ENCODE peak calls at places on chromosome 18, in seven cellular contexts. One of them, this sample, is unnamed.

GRCh38 chr18:23970161-23971153 is 44.1 kb upstream of the TTC39C start:
- DNase-seq in K562: no peak
- DNase-seq in HCT116: no peak
- DNase-seq in IMR-90: no peak
- DNase-seq in mesenchymal stem cell: no peak
- DNase-seq in endothelial cell of umbilical vein: no peak
- DNase-seq in endodermal cell: no peak
- DNase-seq in this sample: no peak

GRCh38 chr18:60117321-60117720 is 217.5 kb downstream of the PMAIP1 start:
- DNase-seq in endodermal cell: peak
- DNase-seq in mesenchymal stem cell: no peak
- DNase-seq in K562: no peak
- DNase-seq in HCT116: no peak
- DNase-seq in endothelial cell of umbilical vein: no peak
- DNase-seq in IMR-90: no peak
- DNase-seq in this sample: no peak

GRCh38 chr18:6629635-6630140 is 99.8 kb upstream of the ARHGAP28 start:
- DNase-seq in IMR-90: peak
- DNase-seq in mesenchymal stem cell: no peak
- DNase-seq in endodermal cell: no peak
- DNase-seq in endothelial cell of umbilical vein: no peak
- DNase-seq in HCT116: no peak
- DNase-seq in K562: no peak
- DNase-seq in this sample: no peak

GRCh38 chr18:11246466-11246865 is 97.1 kb upstream of the PIEZO2 start:
- DNase-seq in endothelial cell of umbilical vein: no peak
- DNase-seq in endodermal cell: no peak
- DNase-seq in IMR-90: peak
- DNase-seq in mesenchymal stem cell: peak
- DNase-seq in HCT116: no peak
- DNase-seq in K562: no peak
- DNase-seq in this sample: no peak

GRCh38 chr18:6777509-6777908 is 48.0 kb downstream of the ARHGAP28 start:
- DNase-seq in K562: no peak
- DNase-seq in HCT116: no peak
- DNase-seq in mesenchymal stem cell: no peak
- DNase-seq in IMR-90: no peak
- DNase-seq in endodermal cell: no peak
- DNase-seq in endothelial cell of umbilical vein: no peak
- DNase-seq in this sample: no peak

GRCh38 chr18:78010363-78010762 is 760.7 kb downstream of the GALR1 start:
- DNase-seq in endothelial cell of umbilical vein: no peak
- DNase-seq in mesenchymal stem cell: no peak
- DNase-seq in endodermal cell: no peak
- DNase-seq in K562: no peak
- DNase-seq in IMR-90: no peak
- DNase-seq in HCT116: no peak
- DNase-seq in this sample: no peak

GRCh38 chr18:56380682-56381081 is 257.7 kb downstream of the TXNL1 start:
- DNase-seq in mesenchymal stem cell: no peak
- DNase-seq in endodermal cell: no peak
- DNase-seq in HCT116: no peak
- DNase-seq in IMR-90: no peak
- DNase-seq in endothelial cell of umbilical vein: no peak
- DNase-seq in K562: no peak
- DNase-seq in this sample: no peak

GRCh38 chr18:58316943-58317342 is 272.9 kb downstream of the NEDD4L start:
- DNase-seq in HCT116: no peak
- DNase-seq in K562: no peak
- DNase-seq in endothelial cell of umbilical vein: no peak
- DNase-seq in IMR-90: no peak
- DNase-seq in mesenchymal stem cell: peak
- DNase-seq in endodermal cell: peak
- DNase-seq in this sample: no peak

GRCh38 chr18:49814147-49814499 is 790 bp upstream of the ACAA2 start:
- DNase-seq in IMR-90: peak
- DNase-seq in mesenchymal stem cell: peak
- DNase-seq in HCT116: no peak
- DNase-seq in endothelial cell of umbilical vein: peak
- DNase-seq in K562: peak
- DNase-seq in endodermal cell: no peak
- DNase-seq in this sample: no peak

GRCh38 chr18:49490246-49490762 is 3.3 kb upstream of the C18orf32 start:
- DNase-seq in mesenchymal stem cell: peak
- DNase-seq in endodermal cell: no peak
- DNase-seq in IMR-90: no peak
- DNase-seq in endothelial cell of umbilical vein: no peak
- DNase-seq in K562: no peak
- DNase-seq in HCT116: no peak
- DNase-seq in this sample: no peak

GRCh38 chr18:9140381-9140780 is 3.8 kb downstream of the ANKRD12 start:
- DNase-seq in endodermal cell: no peak
- DNase-seq in HCT116: no peak
- DNase-seq in IMR-90: no peak
- DNase-seq in K562: no peak
- DNase-seq in endothelial cell of umbilical vein: no peak
- DNase-seq in mesenchymal stem cell: no peak
- DNase-seq in this sample: no peak
- H3K9ac ChIP-seq in endodermal cell: no peak
- H3K9ac ChIP-seq in HCT116: no peak
- H3K9ac ChIP-seq in IMR-90: no peak
- H3K9ac ChIP-seq in K562: no peak
- H3K9ac ChIP-seq in endothelial cell of umbilical vein: no peak
- H3K9ac ChIP-seq in mesenchymal stem cell: peak
- H3K9ac ChIP-seq in this sample: peak

GRCh38 chr18:2537281-2537680 is 34.0 kb downstream of the METTL4 start:
- DNase-seq in endodermal cell: no peak
- DNase-seq in mesenchymal stem cell: no peak
- DNase-seq in K562: no peak
- DNase-seq in HCT116: no peak
- DNase-seq in IMR-90: no peak
- DNase-seq in endothelial cell of umbilical vein: no peak
- DNase-seq in this sample: no peak

GRCh38 chr18:2536063-2536462 is 35.2 kb downstream of the METTL4 start:
- DNase-seq in mesenchymal stem cell: peak
- DNase-seq in IMR-90: no peak
- DNase-seq in endothelial cell of umbilical vein: no peak
- DNase-seq in endodermal cell: no peak
- DNase-seq in K562: no peak
- DNase-seq in HCT116: no peak
- DNase-seq in this sample: no peak

GRCh38 chr18:2535419-2535910 is 35.8 kb downstream of the METTL4 start:
- DNase-seq in IMR-90: no peak
- DNase-seq in mesenchymal stem cell: no peak
- DNase-seq in endothelial cell of umbilical vein: no peak
- DNase-seq in HCT116: no peak
- DNase-seq in K562: no peak
- DNase-seq in endodermal cell: no peak
- DNase-seq in this sample: no peak

GRCh38 chr18:2534906-2535305 is 36.4 kb downstream of the METTL4 start:
- DNase-seq in mesenchymal stem cell: no peak
- DNase-seq in endodermal cell: no peak
- DNase-seq in endothelial cell of umbilical vein: no peak
- DNase-seq in IMR-90: no peak
- DNase-seq in K562: no peak
- DNase-seq in HCT116: no peak
- DNase-seq in this sample: no peak

DNA sequence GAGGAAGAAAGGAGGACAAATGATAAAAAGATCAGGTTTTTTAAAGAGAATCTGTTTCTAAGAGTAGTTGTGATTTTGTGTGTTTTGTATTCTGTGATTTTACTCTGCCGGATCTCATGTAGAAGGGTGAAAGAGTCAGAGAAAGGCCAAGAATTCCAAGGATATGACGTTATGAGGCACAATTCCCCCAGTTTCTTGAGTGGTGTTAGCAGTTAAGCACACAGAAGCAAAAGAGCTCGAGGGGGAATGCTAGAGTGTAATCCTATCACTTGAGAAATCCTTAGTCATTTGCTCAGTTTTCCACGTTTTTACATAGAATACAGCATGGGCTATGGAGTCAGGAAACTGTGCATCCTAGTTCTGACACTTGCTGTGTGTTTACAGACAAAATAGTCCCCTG is 34.8 kb downstream of the METTL4 start:
- DNase-seq in endodermal cell: no peak
- DNase-seq in K562: no peak
- DNase-seq in mesenchymal stem cell: peak
- DNase-seq in IMR-90: peak
- DNase-seq in HCT116: no peak
- DNase-seq in endothelial cell of umbilical vein: no peak
- DNase-seq in this sample: no peak
- H3K9ac ChIP-seq in endodermal cell: no peak
- H3K9ac ChIP-seq in K562: no peak
- H3K9ac ChIP-seq in mesenchymal stem cell: peak
- H3K9ac ChIP-seq in IMR-90: no peak
- H3K9ac ChIP-seq in HCT116: no peak
- H3K9ac ChIP-seq in endothelial cell of umbilical vein: no peak
- H3K9ac ChIP-seq in this sample: no peak

GRCh38 chr18:63551769-63552168 is 9.6 kb downstream of the SERPINB12 start:
- DNase-seq in mesenchymal stem cell: no peak
- DNase-seq in K562: no peak
- DNase-seq in IMR-90: no peak
- DNase-seq in endothelial cell of umbilical vein: no peak
- DNase-seq in HCT116: no peak
- DNase-seq in endodermal cell: no peak
- DNase-seq in this sample: no peak

GRCh38 chr18:63550068-63550467 is 7.9 kb downstream of the SERPINB12 start:
- DNase-seq in HCT116: no peak
- DNase-seq in K562: no peak
- DNase-seq in endothelial cell of umbilical vein: no peak
- DNase-seq in endodermal cell: no peak
- DNase-seq in IMR-90: no peak
- DNase-seq in mesenchymal stem cell: no peak
- DNase-seq in this sample: no peak

GRCh38 chr18:63553117-63553516 is 10.9 kb downstream of the SERPINB12 start:
- DNase-seq in HCT116: peak
- DNase-seq in endothelial cell of umbilical vein: no peak
- DNase-seq in K562: no peak
- DNase-seq in mesenchymal stem cell: peak
- DNase-seq in endodermal cell: no peak
- DNase-seq in IMR-90: peak
- DNase-seq in this sample: no peak

DNA sequence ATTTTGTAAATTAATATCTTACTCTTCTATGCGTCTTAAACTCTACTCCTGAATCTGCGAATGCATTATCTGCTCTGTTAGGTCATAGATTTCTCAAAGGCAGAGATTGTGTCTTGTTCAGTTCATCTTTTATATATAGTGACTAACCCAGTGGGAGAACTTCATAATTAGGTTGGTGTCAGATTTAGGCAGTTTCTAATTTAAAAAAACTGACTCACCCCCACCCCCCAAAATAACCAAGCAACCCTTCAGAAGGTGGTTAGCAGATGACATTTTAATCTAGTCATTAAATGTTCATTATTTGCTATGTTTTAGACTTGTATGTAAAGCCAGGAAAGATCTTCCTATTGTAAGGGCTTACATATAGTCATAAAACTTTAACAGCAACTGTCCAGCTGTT is 10.4 kb downstream of the SERPINB12 start:
- DNase-seq in endothelial cell of umbilical vein: no peak
- DNase-seq in IMR-90: no peak
- DNase-seq in K562: no peak
- DNase-seq in endodermal cell: no peak
- DNase-seq in mesenchymal stem cell: no peak
- DNase-seq in HCT116: no peak
- DNase-seq in this sample: no peak
- H3K9ac ChIP-seq in endothelial cell of umbilical vein: no peak
- H3K9ac ChIP-seq in IMR-90: no peak
- H3K9ac ChIP-seq in K562: no peak
- H3K9ac ChIP-seq in endodermal cell: no peak
- H3K9ac ChIP-seq in mesenchymal stem cell: peak
- H3K9ac ChIP-seq in HCT116: no peak
- H3K9ac ChIP-seq in this sample: no peak

GRCh38 chr18:2979027-2979570 is 33.8 kb downstream of the LPIN2 start:
- DNase-seq in K562: no peak
- DNase-seq in HCT116: no peak
- DNase-seq in endodermal cell: no peak
- DNase-seq in mesenchymal stem cell: no peak
- DNase-seq in endothelial cell of umbilical vein: peak
- DNase-seq in IMR-90: peak
- DNase-seq in this sample: no peak
- H3K9ac ChIP-seq in K562: no peak
- H3K9ac ChIP-seq in HCT116: no peak
- H3K9ac ChIP-seq in endodermal cell: no peak
- H3K9ac ChIP-seq in mesenchymal stem cell: peak
- H3K9ac ChIP-seq in endothelial cell of umbilical vein: no peak
- H3K9ac ChIP-seq in IMR-90: no peak
- H3K9ac ChIP-seq in this sample: no peak

GRCh38 chr18:62584241-62585120 is 61.7 kb downstream of the ZCCHC2 start:
- DNase-seq in endodermal cell: peak
- DNase-seq in endothelial cell of umbilical vein: peak
- DNase-seq in HCT116: peak
- DNase-seq in IMR-90: peak
- DNase-seq in mesenchymal stem cell: peak
- DNase-seq in K562: peak
- DNase-seq in this sample: peak
- H3K9ac ChIP-seq in endodermal cell: no peak
- H3K9ac ChIP-seq in endothelial cell of umbilical vein: no peak
- H3K9ac ChIP-seq in HCT116: no peak
- H3K9ac ChIP-seq in IMR-90: no peak
- H3K9ac ChIP-seq in mesenchymal stem cell: peak
- H3K9ac ChIP-seq in K562: no peak
- H3K9ac ChIP-seq in this sample: no peak

DNA sequence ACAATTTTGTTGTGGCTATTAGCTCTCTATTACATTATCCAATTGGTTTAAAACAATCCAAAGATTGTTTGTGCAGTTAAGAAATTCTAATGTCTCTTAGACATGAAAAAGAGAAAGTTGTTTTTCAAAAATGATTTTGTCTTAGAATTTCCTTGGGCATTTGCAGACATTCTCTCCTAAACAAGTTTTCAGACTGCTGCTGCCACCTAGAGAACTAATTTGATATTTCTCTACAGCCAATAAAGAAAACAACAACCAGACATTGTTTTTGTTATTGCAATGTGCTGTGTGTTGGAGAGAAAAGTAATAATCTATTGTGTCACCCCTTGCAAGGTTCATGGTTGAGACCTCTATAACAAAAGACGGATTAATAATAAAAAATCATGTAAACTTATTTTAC is 119.0 kb upstream of the SYT4 start:
- DNase-seq in endothelial cell of umbilical vein: peak
- DNase-seq in IMR-90: no peak
- DNase-seq in endodermal cell: no peak
- DNase-seq in K562: no peak
- DNase-seq in mesenchymal stem cell: peak
- DNase-seq in HCT116: no peak
- DNase-seq in this sample: no peak
- H3K9ac ChIP-seq in endothelial cell of umbilical vein: no peak
- H3K9ac ChIP-seq in IMR-90: no peak
- H3K9ac ChIP-seq in endodermal cell: no peak
- H3K9ac ChIP-seq in K562: no peak
- H3K9ac ChIP-seq in mesenchymal stem cell: no peak
- H3K9ac ChIP-seq in HCT116: no peak
- H3K9ac ChIP-seq in this sample: peak

GRCh38 chr18:46338761-46339160 is 234.6 kb downstream of the HAUS1 start:
- DNase-seq in HCT116: no peak
- DNase-seq in endodermal cell: no peak
- DNase-seq in IMR-90: no peak
- DNase-seq in mesenchymal stem cell: no peak
- DNase-seq in endothelial cell of umbilical vein: no peak
- DNase-seq in K562: no peak
- DNase-seq in this sample: no peak
- H3K9ac ChIP-seq in HCT116: no peak
- H3K9ac ChIP-seq in endodermal cell: no peak
- H3K9ac ChIP-seq in IMR-90: no peak
- H3K9ac ChIP-seq in mesenchymal stem cell: no peak
- H3K9ac ChIP-seq in endothelial cell of umbilical vein: no peak
- H3K9ac ChIP-seq in K562: no peak
- H3K9ac ChIP-seq in this sample: no peak

GRCh38 chr18:63198098-63198760 is 121.3 kb downstream of the BCL2 start:
- DNase-seq in endodermal cell: no peak
- DNase-seq in mesenchymal stem cell: no peak
- DNase-seq in K562: no peak
- DNase-seq in endothelial cell of umbilical vein: no peak
- DNase-seq in IMR-90: no peak
- DNase-seq in HCT116: no peak
- DNase-seq in this sample: no peak
- H3K9ac ChIP-seq in endodermal cell: no peak
- H3K9ac ChIP-seq in mesenchymal stem cell: no peak
- H3K9ac ChIP-seq in K562: no peak
- H3K9ac ChIP-seq in endothelial cell of umbilical vein: no peak
- H3K9ac ChIP-seq in IMR-90: no peak
- H3K9ac ChIP-seq in HCT116: no peak
- H3K9ac ChIP-seq in this sample: no peak

This sample was measured in SK-N-MC.